ENCODE peak calls at places on chromosomes 3 and 15, in eight cellular contexts. B is heart right ventricle; S is psoas muscle; P is stimulated activated naive B cell treated with anti-CD40 and anti-IgM and Interleukin-4, amounts not matched to agents 10 μg/mL and 1 μg/mL and 100 μg/mL, for 72 hours; T is ELR; K is EL; Q is activated T-cell treated with anti-CD3 and anti-CD28 coated beads for 1 hour; M is neuronal stem cell. I is an unnamed sample.

GRCh38 chr3:56801597-56802410 is at the start of gene ARHGEF3:
- DNase-seq in P (peak), Q (peak), K (peak), S (peak), M (peak), B (peak), T (peak), I (peak)

GRCh38 chr3:33171580-33171979 is 47.0 kb downstream of the SUSD5 start:
- DNase-seq in S (no peak), K (no peak), B (no peak), P (no peak), T (no peak), Q (no peak), M (no peak), I (no peak)

GRCh38 chr3:126552688-126553283 is 5.9 kb downstream of the C3orf22 start:
- DNase-seq in K (no peak), P (no peak), S (peak), T (no peak), Q (no peak), B (no peak), M (no peak), I (no peak)

GRCh38 chr3:171001250-171001893 is 25.1 kb downstream of the SLC2A2 start:
- DNase-seq in B (no peak), T (no peak), M (no peak), Q (no peak), S (no peak), K (no peak), P (no peak), I (no peak)

GRCh38 chr15:73935547-73935946 is 9.3 kb downstream of the LOXL1 start:
- DNase-seq in K (no peak), Q (no peak), T (no peak), P (no peak), M (peak), S (peak), B (no peak), I (no peak)

GRCh38 chr15:80932989-80933388 is 56.6 kb downstream of the MESD start:
- DNase-seq in T (no peak), M (no peak), B (peak), P (no peak), K (no peak), Q (no peak), S (no peak), I (no peak)

GRCh38 chr15:68445351-68445750 is 13.4 kb upstream of the ITGA11 start:
- DNase-seq in T (peak), P (no peak), M (no peak), S (no peak), B (no peak), K (peak), Q (no peak), I (no peak)

GRCh38 chr15:39321977-39322376 is 258.9 kb upstream of the THBS1 start:
- DNase-seq in B (no peak), M (no peak), P (no peak), S (no peak), K (peak), Q (no peak), T (no peak), I (no peak)

GRCh38 chr3:79872483-79872882 is 104.7 kb upstream of the ROBO1 start:
- DNase-seq in B (no peak), T (peak), M (no peak), S (no peak), K (no peak), Q (no peak), P (no peak), I (no peak)

GRCh38 chr3:188510366-188510765 is 356.4 kb downstream of the LPP start:
- DNase-seq in Q (no peak), P (no peak), S (no peak), T (peak), M (no peak), K (peak), B (no peak), I (no peak)

GRCh38 chr15:77667835-77668234 is 35.1 kb upstream of the LINGO1 start:
- DNase-seq in Q (no peak), S (no peak), T (no peak), B (no peak), M (no peak), K (no peak), P (no peak), I (no peak)

GRCh38 chr15:92921215-92922131 is 21.3 kb downstream of the CHD2 start:
- DNase-seq in Q (no peak), B (no peak), S (no peak), M (no peak), P (no peak), K (peak), T (peak), I (no peak)

GRCh38 chr3:136193273-136194043 is 2.7 kb downstream of the MSL2 start:
- DNase-seq in P (no peak), K (peak), T (peak), B (no peak), M (no peak), S (no peak), Q (no peak), I (no peak)

GRCh38 chr3:82133070-82133606 is 371.7 kb upstream of the GBE1 start:
- DNase-seq in Q (peak), P (peak), M (peak), K (peak), T (peak), S (peak), B (peak), I (no peak)

GRCh38 chr3:28840976-28841376 is 439.9 kb upstream of the RBMS3 start:
- DNase-seq in S (no peak), K (no peak), B (no peak), T (peak), P (no peak), M (no peak), Q (no peak), I (no peak)

GRCh38 chr15:43270676-43271306 is 4.1 kb upstream of the TGM5 start:
- DNase-seq in K (no peak), M (no peak), P (peak), S (no peak), B (no peak), T (no peak), Q (no peak), I (no peak)

GRCh38 chr3:171231361-171231760 is 204.8 kb upstream of the SLC2A2 start:
- DNase-seq in Q (no peak), K (no peak), B (no peak), S (no peak), P (no peak), T (no peak), M (no peak), I (no peak)

GRCh38 chr3:50388720-50389352 is 29.5 kb upstream of the TMEM115 start:
- DNase-seq in K (peak), M (no peak), T (no peak), B (no peak), P (no peak), Q (no peak), S (no peak), I (no peak)

GRCh38 chr3:41660510-41660909 is 301.4 kb downstream of the ULK4 start:
- DNase-seq in M (no peak), B (no peak), S (no peak), Q (no peak), P (no peak), T (no peak), K (no peak), I (no peak)

GRCh38 chr15:96330450-96331140 is at the start of gene NR2F2:
- DNase-seq in Q (no peak), S (peak), B (peak), K (peak), P (no peak), T (peak), M (peak), I (peak)

GRCh38 chr15:83046558-83047127 is 20.4 kb downstream of the BTBD1 start:
- DNase-seq in M (no peak), Q (no peak), K (peak), P (no peak), S (no peak), T (peak), B (no peak), I (no peak)

GRCh38 chr3:38297947-38298711 is 16.0 kb downstream of the SLC22A14 start:
- DNase-seq in K (peak), T (peak), S (no peak), Q (no peak), B (no peak), M (no peak), P (no peak), I (no peak)

GRCh38 chr3:186633481-186633880 is 6.7 kb upstream of the FETUB start:
- DNase-seq in T (no peak), S (no peak), P (no peak), K (no peak), M (no peak), B (no peak), Q (no peak), I (no peak)

GRCh38 chr15:38148476-38148875 is 104.2 kb upstream of the SPRED1 start:
- DNase-seq in S (no peak), P (no peak), M (no peak), T (no peak), Q (no peak), B (no peak), K (peak), I (no peak)

GRCh38 chr3:29267231-29267630 is 13.6 kb upstream of the RBMS3 start:
- DNase-seq in S (no peak), K (no peak), B (no peak), P (no peak), Q (no peak), M (no peak), T (no peak), I (no peak)

GRCh38 chr3:38706961-38707360 is 57.5 kb upstream of the SCN5A start:
- DNase-seq in S (no peak), B (no peak), Q (no peak), T (no peak), K (no peak), P (no peak), M (no peak), I (no peak)

GRCh38 chr3:5504135-5504534 is 316.6 kb downstream of the EDEM1 start:
- DNase-seq in K (no peak), P (no peak), Q (no peak), S (no peak), T (no peak), B (no peak), M (no peak), I (no peak)

GRCh38 chr3:12991861-12992281 is 81.4 kb downstream of the IQSEC1 start:
- DNase-seq in Q (no peak), B (no peak), K (no peak), S (peak), M (no peak), T (no peak), P (no peak), I (no peak)

GRCh38 chr15:68252925-68253534 is 23.5 kb upstream of the CLN6 start:
- DNase-seq in P (no peak), K (peak), T (peak), M (peak), B (peak), Q (no peak), S (no peak), I (no peak)

GRCh38 chr3:63662500-63662899 is 10.0 kb downstream of the SNTN start:
- DNase-seq in Q (no peak), K (peak), T (no peak), B (no peak), S (no peak), M (no peak), P (no peak), I (peak)

GRCh38 chr3:38117748-38118420 is 19.0 kb downstream of the ACAA1 start:
- DNase-seq in M (no peak), T (peak), P (peak), Q (peak), S (peak), B (peak), K (peak), I (peak)

GRCh38 chr15:66356359-66357236 is at the start of gene TIPIN:
- DNase-seq in Q (peak), P (peak), K (peak), M (peak), S (peak), T (peak), B (peak), I (peak)